ENCODE peak calls at places on chromosomes 16 and 17, in five cellular contexts. M is HepG2, Q is H1, F is GM12878, S is GM12891. H is an unnamed sample.

GRCh38 chr17:2179615-2180295 is 123.8 kb downstream of the SMG6 start:
- DNase-seq in S (no peak), Q (no peak), M (no peak), F (no peak), H (no peak)

GRCh38 chr16:68475071-68475470 is 26.8 kb upstream of the SMPD3 start:
- DNase-seq in S (no peak), F (no peak), M (no peak), Q (no peak), H (no peak)

GRCh38 chr17:48553190-48553547 is 8.3 kb upstream of the HOXB2 start:
- DNase-seq in S (no peak), F (no peak), Q (no peak), M (no peak), H (no peak)

GRCh38 chr16:4733747-4734062 is 366 bp downstream of the ANKS3 start:
- DNase-seq in M (no peak), Q (no peak), S (no peak), F (no peak), H (no peak)

GRCh38 chr16:49700222-49700927 is 155.5 kb downstream of the ZNF423 start:
- DNase-seq in F (no peak), Q (peak), S (no peak), M (no peak), H (no peak)

GRCh38 chr17:77320501-77321256 is 179.9 kb downstream of the SEC14L1 start:
- DNase-seq in M (no peak), S (no peak), Q (no peak), F (peak), H (peak)

GRCh38 chr16:85798283-85798776 is 1.0 kb downstream of the EMC8 start:
- DNase-seq in F (no peak), Q (no peak), M (peak), S (no peak), H (no peak)

GRCh38 chr16:85634747-85635544 is 21.8 kb downstream of the GSE1 start:
- DNase-seq in M (no peak), F (no peak), Q (no peak), S (no peak), H (no peak)

GRCh38 chr16:27690604-27691003 is 140.7 kb downstream of the KATNIP start:
- DNase-seq in M (peak), S (peak), F (no peak), Q (peak), H (no peak)

GRCh38 chr17:67615011-67615561 is 102.7 kb upstream of the NOL11 start:
- DNase-seq in F (no peak), Q (no peak), S (no peak), M (no peak), H (no peak)

GRCh38 chr16:86934581-86935322 is 356.4 kb downstream of the FOXL1 start:
- DNase-seq in F (no peak), S (no peak), Q (no peak), M (no peak), H (no peak)

GRCh38 chr17:44345497-44346026 is 460 bp downstream of the GRN start:
- DNase-seq in S (no peak), Q (peak), M (peak), F (no peak), H (no peak)

GRCh38 chr16:48850097-48850496 is 240.1 kb upstream of the N4BP1 start:
- DNase-seq in S (no peak), M (no peak), Q (no peak), F (no peak), H (no peak)

GRCh38 chr16:75566889-75567255 is 693 bp downstream of the GABARAPL2 start:
- DNase-seq in M (no peak), S (no peak), Q (peak), F (no peak), H (no peak)

GRCh38 chr17:42399121-42399520 is 10.9 kb upstream of the STAT3 start:
- DNase-seq in S (no peak), Q (no peak), M (no peak), F (no peak), H (no peak)

GRCh38 chr17:4195306-4195705 is 52.3 kb downstream of the CYB5D2 start:
- DNase-seq in Q (no peak), M (no peak), S (no peak), F (no peak), H (no peak)

GRCh38 chr17:37490638-37491614 is 1.2 kb downstream of the DUSP14 start:
- DNase-seq in Q (peak), S (no peak), M (peak), F (no peak), H (no peak)
- TF ChIP-seq POLR2A in Q (no peak), S (no peak), M (peak), F (no peak), H (no peak)

GRCh38 chr16:53504161-53504663 is 1.2 kb upstream of the AKTIP start:
- DNase-seq in F (no peak), S (no peak), M (no peak), Q (no peak), H (no peak)
- TF ChIP-seq POLR2AphosphoS5 in F (no peak), S (no peak), M (no peak), Q (no peak), H (no peak)

GRCh38 chr17:27669850-27670249 is 38.9 kb downstream of the LGALS9 start:
- DNase-seq in M (no peak), Q (no peak), F (no peak), S (no peak), H (no peak)
- TF ChIP-seq TAF1 in M (no peak), Q (no peak), F (no peak), S (no peak), H (no peak)

GRCh38 chr17:83085526-83086196 is 6.3 kb downstream of the METRNL start:
- DNase-seq in M (no peak), S (no peak), F (no peak), Q (no peak), H (no peak)

GRCh38 chr17:83086907-83087787 is 7.7 kb downstream of the METRNL start:
- DNase-seq in F (no peak), S (no peak), Q (no peak), M (no peak), H (no peak)

GRCh38 chr17:83085103-83085502 is 5.7 kb downstream of the METRNL start:
- DNase-seq in S (no peak), F (no peak), M (no peak), Q (no peak), H (no peak)

GRCh38 chr17:83087788-83088360 is 8.5 kb downstream of the METRNL start:
- DNase-seq in M (no peak), Q (no peak), F (no peak), S (no peak), H (no peak)

GRCh38 chr17:83086197-83086880 is 6.9 kb downstream of the METRNL start:
- DNase-seq in Q (no peak), M (no peak), S (no peak), F (no peak), H (no peak)
- TF ChIP-seq POLR2A in Q (no peak), M (no peak), S (no peak), F (no peak), H (no peak)

GRCh38 chr17:59421722-59422121 is 90.3 kb downstream of the YPEL2 start:
- DNase-seq in M (peak), F (no peak), S (no peak), Q (no peak), H (no peak)
- TF ChIP-seq POLR2AphosphoS5 in M (no peak), F (no peak), S (no peak), Q (no peak), H (no peak)

GRCh38 chr16:84592718-84593117 is 25.2 kb downstream of the COTL1 start:
- DNase-seq in S (no peak), M (no peak), Q (no peak), F (no peak), H (no peak)

GRCh38 chr16:84595052-84595481 is 22.8 kb downstream of the COTL1 start:
- DNase-seq in F (no peak), Q (no peak), S (no peak), M (no peak), H (no peak)

GRCh38 chr16:84594725-84595038 is 23.2 kb downstream of the COTL1 start:
- DNase-seq in F (no peak), Q (peak), M (no peak), S (no peak), H (no peak)

GRCh38 chr16:84596161-84596560 is 21.7 kb downstream of the COTL1 start:
- DNase-seq in Q (no peak), F (no peak), S (no peak), M (no peak), H (no peak)

GRCh38 chr16:84593825-84594724 is 23.8 kb downstream of the COTL1 start:
- DNase-seq in F (peak), S (peak), M (peak), Q (no peak), H (peak)
- TF ChIP-seq TAF1 in F (peak), S (peak), M (no peak), Q (no peak), H (peak)

H was measured in GM12892.